ENCODE peak calls at places on chromosomes 5 and 9, in four cellular contexts. One of them, this sample, is unnamed.

GRCh38 chr9:131273146-131273545 is 3.2 kb downstream of the FAM78A start:
- DNase-seq in sigmoid colon: no peak
- DNase-seq in amniotic stem cell: no peak
- DNase-seq in stimulated activated CD8-positive, alpha-beta memory T cell treated with anti-CD3 and anti-CD28 coated beads, Interleukin-7, amount 100 ng/mL, for 1 hour: no peak
- DNase-seq in this sample: no peak

GRCh38 chr5:175718401-175719108 is 60.7 kb downstream of the HRH2 start:
- DNase-seq in sigmoid colon: peak
- DNase-seq in amniotic stem cell: no peak
- DNase-seq in stimulated activated CD8-positive, alpha-beta memory T cell treated with anti-CD3 and anti-CD28 coated beads, Interleukin-7, amount 100 ng/mL, for 1 hour: peak
- DNase-seq in this sample: no peak

GRCh38 chr5:173643964-173644363 is 27.5 kb upstream of the BOD1 start:
- DNase-seq in sigmoid colon: no peak
- DNase-seq in amniotic stem cell: no peak
- DNase-seq in stimulated activated CD8-positive, alpha-beta memory T cell treated with anti-CD3 and anti-CD28 coated beads, Interleukin-7, amount 100 ng/mL, for 1 hour: no peak
- DNase-seq in this sample: no peak

GRCh38 chr5:139116256-139116655 is 81.9 kb downstream of the SIL1 start:
- DNase-seq in sigmoid colon: no peak
- DNase-seq in amniotic stem cell: no peak
- DNase-seq in stimulated activated CD8-positive, alpha-beta memory T cell treated with anti-CD3 and anti-CD28 coated beads, Interleukin-7, amount 100 ng/mL, for 1 hour: no peak
- DNase-seq in this sample: no peak

GRCh38 chr5:169521366-169521983 is 62.1 kb upstream of the SPDL1 start:
- DNase-seq in sigmoid colon: no peak
- DNase-seq in amniotic stem cell: no peak
- DNase-seq in stimulated activated CD8-positive, alpha-beta memory T cell treated with anti-CD3 and anti-CD28 coated beads, Interleukin-7, amount 100 ng/mL, for 1 hour: no peak
- DNase-seq in this sample: no peak

GRCh38 chr5:89282832-89283510 is 400.0 kb upstream of the MEF2C start:
- DNase-seq in sigmoid colon: no peak
- DNase-seq in amniotic stem cell: peak
- DNase-seq in stimulated activated CD8-positive, alpha-beta memory T cell treated with anti-CD3 and anti-CD28 coated beads, Interleukin-7, amount 100 ng/mL, for 1 hour: no peak
- DNase-seq in this sample: no peak

GRCh38 chr9:79256691-79257213 is 315.0 kb upstream of the TLE4 start:
- DNase-seq in sigmoid colon: no peak
- DNase-seq in amniotic stem cell: no peak
- DNase-seq in stimulated activated CD8-positive, alpha-beta memory T cell treated with anti-CD3 and anti-CD28 coated beads, Interleukin-7, amount 100 ng/mL, for 1 hour: no peak
- DNase-seq in this sample: no peak

GRCh38 chr9:128908372-128908771 is 12.4 kb upstream of the PHYHD1 start:
- DNase-seq in sigmoid colon: no peak
- DNase-seq in amniotic stem cell: no peak
- DNase-seq in stimulated activated CD8-positive, alpha-beta memory T cell treated with anti-CD3 and anti-CD28 coated beads, Interleukin-7, amount 100 ng/mL, for 1 hour: no peak
- DNase-seq in this sample: no peak

GRCh38 chr5:1800470-1801060 is 642 bp upstream of the NDUFS6 start:
- DNase-seq in sigmoid colon: no peak
- DNase-seq in amniotic stem cell: no peak
- DNase-seq in stimulated activated CD8-positive, alpha-beta memory T cell treated with anti-CD3 and anti-CD28 coated beads, Interleukin-7, amount 100 ng/mL, for 1 hour: no peak
- DNase-seq in this sample: no peak

GRCh38 chr9:127424669-127424986 is 446 bp downstream of the ZNF79 start:
- DNase-seq in sigmoid colon: no peak
- DNase-seq in amniotic stem cell: no peak
- DNase-seq in stimulated activated CD8-positive, alpha-beta memory T cell treated with anti-CD3 and anti-CD28 coated beads, Interleukin-7, amount 100 ng/mL, for 1 hour: peak
- DNase-seq in this sample: no peak

GRCh38 chr9:95575796-95576195 is 59.0 kb upstream of the PTCH1 start:
- DNase-seq in sigmoid colon: no peak
- DNase-seq in amniotic stem cell: no peak
- DNase-seq in stimulated activated CD8-positive, alpha-beta memory T cell treated with anti-CD3 and anti-CD28 coated beads, Interleukin-7, amount 100 ng/mL, for 1 hour: no peak
- DNase-seq in this sample: no peak

GRCh38 chr5:138752341-138752950 is 779 bp upstream of the CTNNA1 start:
- DNase-seq in sigmoid colon: peak
- DNase-seq in amniotic stem cell: no peak
- DNase-seq in stimulated activated CD8-positive, alpha-beta memory T cell treated with anti-CD3 and anti-CD28 coated beads, Interleukin-7, amount 100 ng/mL, for 1 hour: no peak
- DNase-seq in this sample: no peak

GRCh38 chr9:133120343-133121199 is 469 bp downstream of the RALGDS start:
- DNase-seq in sigmoid colon: peak
- DNase-seq in amniotic stem cell: no peak
- DNase-seq in stimulated activated CD8-positive, alpha-beta memory T cell treated with anti-CD3 and anti-CD28 coated beads, Interleukin-7, amount 100 ng/mL, for 1 hour: no peak
- DNase-seq in this sample: no peak

GRCh38 chr9:112447283-112447761 is 39.3 kb upstream of the KIAA1958 start:
- DNase-seq in sigmoid colon: no peak
- DNase-seq in amniotic stem cell: peak
- DNase-seq in stimulated activated CD8-positive, alpha-beta memory T cell treated with anti-CD3 and anti-CD28 coated beads, Interleukin-7, amount 100 ng/mL, for 1 hour: no peak
- DNase-seq in this sample: no peak

GRCh38 chr5:39670955-39671354 is 246.2 kb upstream of the DAB2 start:
- DNase-seq in sigmoid colon: no peak
- DNase-seq in amniotic stem cell: no peak
- DNase-seq in stimulated activated CD8-positive, alpha-beta memory T cell treated with anti-CD3 and anti-CD28 coated beads, Interleukin-7, amount 100 ng/mL, for 1 hour: no peak
- DNase-seq in this sample: no peak

GRCh38 chr9:136995370-136995769 is 998 bp downstream of the CLIC3 start:
- DNase-seq in sigmoid colon: no peak
- DNase-seq in amniotic stem cell: no peak
- DNase-seq in stimulated activated CD8-positive, alpha-beta memory T cell treated with anti-CD3 and anti-CD28 coated beads, Interleukin-7, amount 100 ng/mL, for 1 hour: no peak
- DNase-seq in this sample: no peak

GRCh38 chr5:110873773-110874437 is 135.1 kb downstream of the SLC25A46 start:
- DNase-seq in sigmoid colon: no peak
- DNase-seq in amniotic stem cell: no peak
- DNase-seq in stimulated activated CD8-positive, alpha-beta memory T cell treated with anti-CD3 and anti-CD28 coated beads, Interleukin-7, amount 100 ng/mL, for 1 hour: no peak
- DNase-seq in this sample: no peak

GRCh38 chr9:38172601-38173000 is 103.6 kb upstream of the SHB start:
- DNase-seq in sigmoid colon: no peak
- DNase-seq in amniotic stem cell: no peak
- DNase-seq in stimulated activated CD8-positive, alpha-beta memory T cell treated with anti-CD3 and anti-CD28 coated beads, Interleukin-7, amount 100 ng/mL, for 1 hour: no peak
- DNase-seq in this sample: no peak

GRCh38 chr5:82164957-82165698 is 113.0 kb downstream of the RPS23 start:
- DNase-seq in sigmoid colon: no peak
- DNase-seq in amniotic stem cell: no peak
- DNase-seq in stimulated activated CD8-positive, alpha-beta memory T cell treated with anti-CD3 and anti-CD28 coated beads, Interleukin-7, amount 100 ng/mL, for 1 hour: no peak
- DNase-seq in this sample: no peak